ENCODE peak calls at places on chromosomes 7 and 10, in seven cellular contexts. G is hepatocyte, O is AG09319, L is T-helper 17 cell, P is HuH-7.5, V is ELF-1, Z is thyroid gland. R is an unnamed sample.

GRCh38 chr7:139358541-139359365 is 941 bp upstream of the LUC7L2 start:
- DNase-seq in G (peak; percentile 17), O (no peak), L (peak; percentile 15), P (peak; percentile 14), V (peak; percentile 68), Z (no peak), R (peak; percentile 8)

GRCh38 chr7:156950381-156950858 is 908 bp downstream of the NOM1 start:
- DNase-seq in G (no peak), O (no peak), L (no peak), P (no peak), V (no peak), Z (no peak), R (no peak)

GRCh38 chr10:22554481-22555182 is 159.7 kb downstream of the PIP4K2A start:
- DNase-seq in G (peak; percentile 83), O (no peak), L (no peak), P (peak; percentile 61), V (peak; percentile 85), Z (peak; percentile 10), R (no peak)

GRCh38 chr10:51086695-51087094 is 12.4 kb downstream of the PRKG1 start:
- DNase-seq in G (no peak), O (no peak), L (no peak), P (no peak), V (no peak), Z (no peak), R (no peak)

GRCh38 chr10:11611248-11612003 is at the start of gene USP6NL:
- DNase-seq in G (peak; percentile 95), O (peak; percentile 52), L (peak; percentile 40), P (peak; percentile 68), V (peak; percentile 82), Z (peak; percentile 90), R (peak; percentile 46)

GRCh38 chr7:74006451-74007259 is 21.3 kb upstream of the ELN start:
- DNase-seq in G (peak; percentile 49), O (no peak), L (no peak), P (no peak), V (no peak), Z (no peak), R (no peak)

GRCh38 chr7:30970594-30971094 is 6.9 kb downstream of the GHRHR start:
- DNase-seq in G (peak; percentile 49), O (no peak), L (no peak), P (no peak), V (peak; percentile 58), Z (no peak), R (no peak)

GRCh38 chr10:51397244-51397643 is 302.2 kb downstream of the CSTF2T start:
- DNase-seq in G (no peak), O (no peak), L (no peak), P (no peak), V (no peak), Z (no peak), R (no peak)

GRCh38 chr10:47030191-47030698 is 119.0 kb downstream of the PTPN20 start:
- DNase-seq in G (no peak), O (no peak), L (no peak), P (no peak), V (no peak), Z (no peak), R (no peak)

GRCh38 chr10:60896033-60896432 is 48.0 kb downstream of the RHOBTB1 start:
- DNase-seq in G (peak; percentile 19), O (peak; percentile 49), L (no peak), P (no peak), V (no peak), Z (no peak), R (no peak)

GRCh38 chr10:12710157-12710556 is 291.4 kb downstream of the CCDC3 start:
- DNase-seq in G (no peak), O (no peak), L (no peak), P (no peak), V (no peak), Z (no peak), R (no peak)

GRCh38 chr10:8489232-8489631 is 434.7 kb downstream of the GATA3 start:
- DNase-seq in G (no peak), O (no peak), L (no peak), P (no peak), V (no peak), Z (no peak), R (no peak)

GRCh38 chr7:2282185-2282751 is 32.0 kb downstream of the SNX8 start:
- DNase-seq in G (no peak), O (no peak), L (no peak), P (no peak), V (peak; percentile 37), Z (no peak), R (no peak)

GRCh38 chr10:31197886-31198285 is 121.1 kb upstream of the ZEB1 start:
- DNase-seq in G (no peak), O (no peak), L (no peak), P (no peak), V (no peak), Z (no peak), R (no peak)

GRCh38 chr10:34960983-34961382 is 129.2 kb downstream of the CUL2 start:
- DNase-seq in G (no peak), O (no peak), L (no peak), P (no peak), V (no peak), Z (peak; percentile 59), R (no peak)

GRCh38 chr10:52986120-52986519 is 213.5 kb upstream of the MBL2 start:
- DNase-seq in G (no peak), O (no peak), L (no peak), P (no peak), V (no peak), Z (no peak), R (no peak)

GRCh38 chr7:65269150-65269856 is 104.4 kb upstream of the ZNF92 start:
- DNase-seq in G (peak; percentile 90), O (no peak), L (no peak), P (peak; percentile 97), V (peak; percentile 97), Z (peak; percentile 46), R (no peak)

GRCh38 chr7:73625276-73625675 is 954 bp upstream of the MLXIPL start:
- DNase-seq in G (no peak), O (no peak), L (no peak), P (no peak), V (no peak), Z (no peak), R (no peak)

GRCh38 chr7:152504367-152504766 is 68.6 kb upstream of the KMT2C start:
- DNase-seq in G (peak; percentile 19), O (no peak), L (no peak), P (no peak), V (peak; percentile 92), Z (no peak), R (no peak)

GRCh38 chr10:15579605-15580004 is 140.1 kb downstream of the ITGA8 start:
- DNase-seq in G (no peak), O (peak; percentile 24), L (no peak), P (no peak), V (no peak), Z (no peak), R (no peak)

GRCh38 chr10:24790599-24790998 is 66.9 kb upstream of the ARHGAP21 start:
- DNase-seq in G (no peak), O (no peak), L (no peak), P (no peak), V (peak; percentile 6), Z (no peak), R (no peak)

GRCh38 chr10:112826018-112826697 is 123.9 kb upstream of the TCF7L2 start:
- DNase-seq in G (no peak), O (no peak), L (no peak), P (no peak), V (no peak), Z (no peak), R (no peak)